ENCODE peak calls at places on chromosomes 6 and 20, in four cellular contexts. Z, R, C and M are unnamed samples.
A peak's percentile ranks its signal among the peaks of the same experiment; 100 is the strongest.

GRCh38 chr6:112298816-112299281 is 44.5 kb upstream of the LAMA4 start:
- DNase-seq in Z (no peak), R (no peak), C (peak; percentile 94), M (peak; percentile 36)

GRCh38 chr6:56311525-56311924 is 64.1 kb upstream of the COL21A1 start:
- DNase-seq in Z (no peak), R (no peak), C (no peak), M (no peak)

GRCh38 chr6:3202999-3203696 is 24.3 kb downstream of the TUBB2B start:
- DNase-seq in Z (no peak), R (no peak), C (peak; percentile 81), M (no peak)

GRCh38 chr6:31332637-31333602 is 24.1 kb downstream of the HLA-B start:
- DNase-seq in Z (no peak), R (no peak), C (no peak), M (no peak)

GRCh38 chr6:33566182-33567084 is 13.6 kb downstream of the BAK1 start:
- DNase-seq in Z (no peak), R (no peak), C (peak; percentile 60), M (no peak)

GRCh38 chr6:48826884-48827701 is 636.0 kb downstream of the MMUT start:
- DNase-seq in Z (no peak), R (no peak), C (peak; percentile 97), M (peak; percentile 13)

GRCh38 chr6:107132330-107132954 is 17.1 kb upstream of the BEND3 start:
- DNase-seq in Z (no peak), R (no peak), C (no peak), M (no peak)

GRCh38 chr20:53918949-53919361 is 151.4 kb downstream of the BCAS1 start:
- DNase-seq in Z (peak; percentile 90), R (peak; percentile 76), C (no peak), M (peak; percentile 98)

GRCh38 chr6:130033999-130034814 is 15.8 kb downstream of the L3MBTL3 start:
- DNase-seq in Z (no peak), R (no peak), C (peak; percentile 90), M (no peak)

GRCh38 chr6:73131706-73132105 is 93.6 kb downstream of the KHDC1L start:
- DNase-seq in Z (no peak), R (no peak), C (peak; percentile 29), M (no peak)

GRCh38 chr6:137387365-137387764 is 106.8 kb downstream of the OLIG3 start:
- DNase-seq in Z (no peak), R (no peak), C (no peak), M (no peak)

GRCh38 chr6:12164508-12164770 is 125.7 kb upstream of the EDN1 start:
- DNase-seq in Z (no peak), R (no peak), C (peak; percentile 48), M (no peak)

GRCh38 chr6:13765570-13765969 is 48.8 kb downstream of the MCUR1 start:
- DNase-seq in Z (no peak), R (no peak), C (peak; percentile 44), M (no peak)

GRCh38 chr6:15132854-15133670 is 112.8 kb upstream of the JARID2 start:
- DNase-seq in Z (no peak), R (no peak), C (peak; percentile 90), M (peak; percentile 26)

GRCh38 chr6:87772597-87773530 is 70.8 kb upstream of the AKIRIN2 start:
- DNase-seq in Z (no peak), R (no peak), C (peak; percentile 59), M (peak; percentile 29)

GRCh38 chr20:48192109-48192508 is 406.8 kb upstream of the SULF2 start:
- DNase-seq in Z (no peak), R (no peak), C (no peak), M (peak; percentile 24)

DNA sequence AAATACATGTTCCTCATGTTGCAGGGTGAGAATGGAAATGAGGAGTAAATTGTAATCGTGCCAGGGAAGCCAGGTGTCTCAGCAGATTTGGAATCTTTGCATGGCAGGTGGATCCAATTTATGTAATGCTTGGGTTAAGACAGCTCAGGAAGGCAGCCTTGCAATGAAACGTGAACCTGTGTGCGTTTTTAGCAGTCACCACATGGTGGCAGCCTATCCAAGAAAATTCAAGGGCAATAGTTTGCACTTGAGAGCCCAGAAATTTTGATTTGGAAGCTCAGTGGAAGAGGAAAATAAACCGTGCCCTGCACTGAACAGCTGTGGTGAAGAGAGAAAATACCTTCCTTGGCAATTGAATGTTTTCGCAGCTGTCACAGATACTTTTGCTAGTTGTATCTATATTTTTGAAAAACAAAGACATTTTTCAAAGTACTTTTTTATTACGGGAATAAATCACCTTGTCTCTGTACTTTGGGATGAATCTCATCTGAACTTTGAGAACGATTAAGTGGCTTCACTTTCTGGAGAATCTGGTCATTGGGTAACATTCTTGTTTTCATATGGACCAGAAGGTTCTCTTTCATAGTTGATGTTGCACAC is 26.5 kb downstream of the MTHFD1L start:
- DNase-seq in Z (peak; percentile 68), R (peak; percentile 83), C (peak; percentile 88), M (peak; percentile 74)
- H4K5ac ChIP-seq in Z (no peak overlapping the region), R (no peak overlapping the region), C (peak overlapping the region; percentile 25), M (no peak overlapping the region)

GRCh38 chr20:18747090-18747489 is 66.5 kb upstream of the SCP2D1 start:
- DNase-seq in Z (no peak), R (no peak), C (no peak), M (no peak)
- H4K5ac ChIP-seq in Z (no peak overlapping the region), R (no peak overlapping the region), C (no peak overlapping the region), M (no peak overlapping the region)

GRCh38 chr20:35066194-35066593 is 26.4 kb downstream of the TRPC4AP start:
- DNase-seq in Z (no peak), R (no peak), C (no peak), M (no peak)
- H4K5ac ChIP-seq in Z (no peak overlapping the region), R (peak overlapping the region; percentile 24), C (no peak overlapping the region), M (no peak overlapping the region)

GRCh38 chr6:79040083-79040482 is 38.0 kb downstream of the PHIP start:
- DNase-seq in Z (no peak), R (no peak), C (peak; percentile 53), M (no peak)

GRCh38 chr6:79038061-79038460 is 40.0 kb downstream of the PHIP start:
- DNase-seq in Z (no peak), R (no peak), C (peak; percentile 3), M (no peak)

GRCh38 chr6:79042799-79043126 is 35.3 kb downstream of the PHIP start:
- DNase-seq in Z (no peak), R (no peak), C (no peak), M (no peak)

GRCh38 chr6:79045966-79046365 is 32.1 kb downstream of the PHIP start:
- DNase-seq in Z (no peak), R (no peak), C (no peak), M (peak; percentile 48)

DNA sequence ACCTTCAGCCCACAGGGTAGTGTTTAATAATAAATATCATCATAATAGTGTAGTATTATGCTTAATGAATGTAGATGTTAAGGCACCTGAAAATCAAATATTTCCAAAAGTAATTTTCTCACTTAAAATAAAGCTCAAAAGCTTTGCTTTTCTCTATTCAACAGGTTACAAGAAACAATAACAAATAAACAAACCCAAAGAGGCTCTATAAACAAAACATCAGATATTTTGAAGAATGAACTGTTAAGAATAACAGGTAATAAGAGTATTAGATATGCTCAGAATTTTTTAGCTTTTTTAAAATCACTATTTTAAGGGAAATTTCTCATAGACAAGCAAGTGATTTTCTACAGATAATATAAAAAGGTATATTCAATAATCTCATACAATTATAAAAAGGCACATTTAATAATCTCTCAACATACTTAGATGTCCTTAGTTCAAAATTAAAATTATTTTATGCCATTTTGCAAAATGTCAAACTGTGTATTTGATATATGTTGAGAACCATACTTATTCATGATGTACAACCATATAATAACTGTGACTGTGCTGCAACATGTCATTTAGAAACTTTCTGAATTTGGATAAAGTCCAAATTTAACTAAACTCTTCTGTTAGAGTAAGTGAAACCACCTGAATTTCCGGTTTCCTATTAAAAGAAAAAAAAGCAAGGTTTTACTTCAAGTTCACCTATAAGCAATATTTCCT is 35.8 kb downstream of the PHIP start:
- DNase-seq in Z (no peak), R (no peak), C (no peak), M (no peak)
- H4K5ac ChIP-seq in Z (no peak overlapping the region), R (no peak overlapping the region), C (no peak overlapping the region), M (no peak overlapping the region)

GRCh38 chr20:40293740-40294139 is 395.3 kb downstream of the MAFB start:
- DNase-seq in Z (no peak), R (no peak), C (no peak), M (no peak)

GRCh38 chr20:40291483-40291882 is 397.6 kb downstream of the MAFB start:
- DNase-seq in Z (no peak), R (no peak), C (no peak), M (no peak)

GRCh38 chr20:40294175-40294574 is 394.9 kb downstream of the MAFB start:
- DNase-seq in Z (no peak), R (no peak), C (no peak), M (no peak)

DNA sequence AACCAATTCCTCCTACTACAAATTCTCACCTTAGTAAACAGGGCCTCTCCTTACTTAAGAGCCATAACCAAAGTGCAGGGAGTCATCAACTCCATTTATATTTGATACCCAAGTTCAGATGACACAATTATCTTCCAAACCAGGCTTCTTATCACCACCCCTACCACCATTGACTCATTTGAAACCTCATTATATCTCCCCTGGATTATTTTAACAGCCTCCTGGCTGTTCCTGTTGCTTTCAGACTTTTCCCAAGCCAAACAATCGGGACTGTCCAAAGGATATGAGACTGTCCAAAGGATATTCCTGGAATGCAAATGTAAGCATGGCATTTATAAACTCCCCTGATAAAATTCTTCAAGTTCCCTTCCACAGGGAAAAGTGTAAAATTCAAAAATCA is 394.3 kb downstream of the MAFB start:
- DNase-seq in Z (no peak), R (no peak), C (no peak), M (no peak)
- H4K5ac ChIP-seq in Z (no peak overlapping the region), R (no peak overlapping the region), C (no peak overlapping the region), M (no peak overlapping the region)

GRCh38 chr6:131037194-131037897 is 25.7 kb downstream of the EPB41L2 start:
- DNase-seq in Z (no peak), R (no peak), C (no peak), M (no peak)

GRCh38 chr6:131038612-131039344 is 24.3 kb downstream of the EPB41L2 start:
- DNase-seq in Z (no peak), R (no peak), C (peak; percentile 71), M (no peak)

GRCh38 chr6:131036143-131036542 is 26.9 kb downstream of the EPB41L2 start:
- DNase-seq in Z (no peak), R (no peak), C (no peak), M (no peak)

GRCh38 chr6:131035582-131035981 is 27.5 kb downstream of the EPB41L2 start:
- DNase-seq in Z (no peak), R (no peak), C (no peak), M (no peak)

DNA sequence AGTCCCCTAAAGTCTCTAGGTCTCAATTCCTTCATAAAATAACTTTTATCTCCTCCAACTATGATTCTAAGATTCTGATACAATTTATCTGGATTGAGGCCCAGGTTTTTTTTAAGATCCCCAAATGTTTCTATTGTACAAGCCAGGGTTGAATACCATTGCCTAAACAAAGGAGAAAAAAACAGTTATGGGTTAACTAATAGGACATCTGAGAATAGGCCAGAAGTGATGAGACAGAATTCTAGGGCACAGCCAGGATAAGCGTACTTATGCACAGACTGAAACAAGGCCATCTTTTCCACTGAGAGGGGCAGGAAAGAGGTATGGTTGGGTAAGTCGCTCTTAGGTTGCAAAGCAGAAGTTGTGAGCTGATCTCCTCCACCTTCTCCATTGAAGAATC is 26.4 kb downstream of the EPB41L2 start:
- DNase-seq in Z (no peak), R (no peak), C (no peak), M (no peak)
- H4K5ac ChIP-seq in Z (no peak overlapping the region), R (no peak overlapping the region), C (peak overlapping the region; percentile 67), M (no peak overlapping the region)